ENCODE peak calls at places on chromosomes 7 and 10, in six cellular contexts. One of them, this sample, is unnamed.

GRCh38 chr7:149787428-149788299 is 14.3 kb upstream of the ZNF467 start:
- DNase-seq in PC-9: peak
- DNase-seq in Right ventricle myocardium superior: no peak
- DNase-seq in kidney: no peak
- DNase-seq in testis: peak
- DNase-seq in T-cell: peak
- DNase-seq in this sample: no peak

GRCh38 chr7:140653319-140654108 is 12.9 kb upstream of the DENND2A start:
- DNase-seq in kidney: no peak
- DNase-seq in T-cell: no peak
- DNase-seq in Right ventricle myocardium superior: no peak
- DNase-seq in PC-9: peak
- DNase-seq in testis: peak
- DNase-seq in this sample: no peak

GRCh38 chr7:139871276-139871675 is 42.2 kb downstream of the TBXAS1 start:
- DNase-seq in kidney: no peak
- DNase-seq in PC-9: no peak
- DNase-seq in Right ventricle myocardium superior: no peak
- DNase-seq in T-cell: no peak
- DNase-seq in testis: no peak
- DNase-seq in this sample: no peak

GRCh38 chr7:159112136-159113011 is 32.3 kb downstream of the VIPR2 start:
- DNase-seq in kidney: no peak
- DNase-seq in testis: peak
- DNase-seq in Right ventricle myocardium superior: peak
- DNase-seq in T-cell: no peak
- DNase-seq in PC-9: no peak
- DNase-seq in this sample: no peak

GRCh38 chr10:122475130-122475529 is 13.8 kb downstream of the HTRA1 start:
- DNase-seq in T-cell: no peak
- DNase-seq in testis: peak
- DNase-seq in PC-9: no peak
- DNase-seq in kidney: peak
- DNase-seq in Right ventricle myocardium superior: peak
- DNase-seq in this sample: peak

GRCh38 chr10:114526112-114526496 is 121.8 kb upstream of the AFAP1L2 start:
- DNase-seq in PC-9: no peak
- DNase-seq in kidney: no peak
- DNase-seq in Right ventricle myocardium superior: no peak
- DNase-seq in T-cell: peak
- DNase-seq in testis: no peak
- DNase-seq in this sample: no peak

GRCh38 chr7:112390167-112390566 is 60.1 kb upstream of the IFRD1 start:
- DNase-seq in T-cell: no peak
- DNase-seq in testis: no peak
- DNase-seq in kidney: no peak
- DNase-seq in PC-9: no peak
- DNase-seq in Right ventricle myocardium superior: no peak
- DNase-seq in this sample: no peak

GRCh38 chr10:88523739-88524400 is 59.2 kb downstream of the RNLS start:
- DNase-seq in PC-9: no peak
- DNase-seq in kidney: no peak
- DNase-seq in T-cell: no peak
- DNase-seq in testis: no peak
- DNase-seq in Right ventricle myocardium superior: no peak
- DNase-seq in this sample: no peak